ENCODE peak calls at places on chromosomes 12 and 14, in eight cellular contexts. G is retinal pigment epithelial cell, H is stomach, D is OCI-LY7, W is endothelial cell of umbilical vein, C is Calu3, J is GM10248, Q is astrocyte of the cerebellum. S is an unnamed sample.
A peak's percentile ranks its signal among the peaks of the same experiment; 100 is the strongest.

GRCh38 chr14:86796221-86797074 is 1196.5 kb downstream of the GALC start:
- DNase-seq in Q (no peak), W (no peak), J (no peak), G (no peak), D (no peak), C (no peak), H (no peak), S (no peak)

GRCh38 chr12:45705404-45705803 is 24.1 kb upstream of the ARID2 start:
- DNase-seq in J (no peak), W (no peak), G (no peak), D (no peak), H (no peak), C (no peak), Q (no peak), S (no peak)

GRCh38 chr14:102229739-102230092 is 75.2 kb downstream of the MOK start:
- DNase-seq in W (no peak), G (no peak), H (no peak), J (no peak), Q (no peak), D (no peak), C (no peak), S (no peak)

GRCh38 chr14:61602733-61603077 is 92.6 kb upstream of the HIF1A start:
- DNase-seq in C (peak; percentile 36), G (peak; percentile 93), H (no peak), D (no peak), J (no peak), Q (no peak), W (no peak), S (no peak)

GRCh38 chr12:57243521-57244305 is 7.3 kb downstream of the STAC3 start:
- DNase-seq in W (peak; percentile 68), J (peak; percentile 82), H (peak; percentile 85), G (no peak), D (peak; percentile 87), C (peak; percentile 84), Q (peak; percentile 23), S (peak; percentile 71)

GRCh38 chr14:87995500-87996275 is 2.7 kb upstream of the GALC start:
- DNase-seq in Q (no peak), W (no peak), J (no peak), D (no peak), G (no peak), C (no peak), H (no peak), S (no peak)

GRCh38 chr14:22226381-22226780 is 362.6 kb downstream of the DAD1 start:
- DNase-seq in Q (no peak), C (peak; percentile 14), W (no peak), D (peak; percentile 27), G (no peak), J (no peak), H (no peak), S (no peak)

GRCh38 chr14:72423957-72424356 is 469.9 kb downstream of the DPF3 start:
- DNase-seq in W (no peak), Q (no peak), H (no peak), G (no peak), D (no peak), C (no peak), J (no peak), S (no peak)

GRCh38 chr12:118402251-118402650 is 25.9 kb downstream of the SUDS3 start:
- DNase-seq in G (no peak), Q (peak; percentile 41), D (no peak), H (no peak), J (no peak), W (peak; percentile 16), C (no peak), S (no peak)

GRCh38 chr12:63899396-63899795 is 54.9 kb downstream of the SRGAP1 start:
- DNase-seq in J (no peak), H (no peak), D (no peak), C (no peak), Q (no peak), W (no peak), G (no peak), S (no peak)

GRCh38 chr14:65164068-65164824 is 61.9 kb upstream of the MAX start:
- DNase-seq in C (peak; percentile 55), J (peak; percentile 56), Q (peak; percentile 62), G (no peak), W (peak; percentile 58), H (no peak), D (peak; percentile 79), S (no peak)

GRCh38 chr12:32499048-32499447 is 99.7 kb downstream of the FGD4 start:
- DNase-seq in D (no peak), J (no peak), H (peak; percentile 76), W (no peak), G (no peak), C (no peak), Q (no peak), S (no peak)

GRCh38 chr14:24279301-24280186 is 8.1 kb upstream of the RABGGTA start:
- DNase-seq in W (no peak), Q (no peak), J (peak; percentile 50), G (no peak), C (peak; percentile 53), H (no peak), D (peak; percentile 19), S (no peak)

GRCh38 chr12:62256408-62257079 is 3.7 kb upstream of the USP15 start:
- DNase-seq in Q (no peak), D (no peak), C (no peak), H (no peak), J (no peak), W (peak; percentile 33), G (no peak), S (peak; percentile 48)

GRCh38 chr12:24879644-24880043 is 69.3 kb downstream of the BCAT1 start:
- DNase-seq in G (peak; percentile 53), Q (no peak), J (no peak), H (no peak), C (no peak), D (no peak), W (no peak), S (no peak)

GRCh38 chr12:31853520-31853919 is 105.7 kb upstream of the RESF1 start:
- DNase-seq in Q (no peak), C (no peak), H (no peak), D (no peak), W (no peak), G (no peak), J (no peak), S (no peak)

GRCh38 chr12:10154145-10154496 is 17.8 kb downstream of the OLR1 start:
- DNase-seq in D (no peak), C (no peak), J (no peak), G (no peak), Q (no peak), W (no peak), H (no peak), S (no peak)

GRCh38 chr12:47894068-47894467 is 10.7 kb downstream of the VDR start:
- DNase-seq in C (no peak), J (no peak), G (no peak), H (no peak), W (no peak), D (peak; percentile 61), Q (no peak), S (no peak)
- TF ChIP-seq CTCF in C (no peak), J (no peak), G (no peak), H (no peak), W (no peak), D (no peak), Q (no peak), S (no peak)

GRCh38 chr12:3680919-3681594 is 71.9 kb downstream of the CRACR2A start:
- DNase-seq in W (peak; percentile 61), J (no peak), C (peak; percentile 38), D (no peak), G (no peak), Q (no peak), H (peak; percentile 64), S (no peak)
- TF ChIP-seq CTCF in W (peak; percentile 66), J (no peak), C (no peak), D (no peak), G (peak; percentile 47), Q (no peak), H (no peak), S (no peak)

GRCh38 chr12:108515916-108516315 is 839 bp downstream of the FICD start:
- DNase-seq in C (no peak), J (no peak), G (no peak), Q (no peak), H (no peak), W (peak; percentile 7), D (peak; percentile 18), S (no peak)

GRCh38 chr12:108514468-108514972 is 557 bp upstream of the FICD start:
- DNase-seq in D (no peak), J (no peak), C (no peak), H (no peak), W (no peak), Q (no peak), G (no peak), S (no peak)

GRCh38 chr12:108516511-108517275 is 1.6 kb downstream of the FICD start:
- DNase-seq in G (no peak), W (peak; percentile 7), J (no peak), C (no peak), D (peak; percentile 36), Q (no peak), H (no peak), S (no peak)

GRCh38 chr12:108517288-108518100 is 2.4 kb downstream of the FICD start:
- DNase-seq in D (no peak), H (no peak), Q (no peak), G (no peak), J (no peak), W (no peak), C (no peak), S (no peak)

DNA sequence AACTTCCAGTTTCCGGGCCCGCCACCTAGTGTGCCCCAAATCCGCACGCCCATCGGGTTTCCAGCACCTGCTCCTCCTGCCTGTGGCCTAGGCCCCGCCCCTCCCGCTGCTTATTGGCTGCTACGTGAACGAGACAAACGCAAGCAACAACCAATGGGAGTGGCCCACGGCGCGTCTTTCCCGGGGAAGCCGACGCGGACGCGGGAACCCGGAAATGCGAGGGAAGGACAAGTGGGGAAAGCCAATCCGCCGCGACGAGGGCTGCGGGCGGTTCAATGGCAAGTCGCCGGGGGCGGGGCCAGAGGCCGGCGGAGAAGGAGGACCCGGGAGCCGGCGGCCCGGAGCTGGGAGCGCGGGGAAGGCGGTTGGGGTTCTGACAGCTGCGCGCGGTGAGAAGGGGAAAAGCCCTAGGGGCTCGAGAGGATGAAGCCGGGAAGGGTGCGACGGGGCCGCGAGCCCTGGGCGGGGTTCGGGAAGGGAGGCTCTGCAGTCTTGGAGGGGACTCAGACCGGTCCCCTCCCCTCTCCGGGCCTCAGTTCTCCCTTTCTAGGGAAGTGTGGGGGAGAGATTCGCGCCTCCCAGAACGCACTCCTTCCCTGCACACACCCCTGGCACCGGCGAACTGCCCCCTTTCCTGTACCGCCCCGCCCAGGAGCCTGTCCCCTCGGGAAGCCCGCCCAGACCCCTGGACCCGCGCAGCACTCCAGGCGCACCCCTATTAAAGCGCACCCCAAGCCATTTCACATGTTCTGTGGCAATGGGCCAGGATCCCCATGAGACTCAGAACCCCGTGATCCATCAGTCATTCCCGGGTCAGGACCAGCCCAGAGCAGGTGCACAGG is at the start of gene FICD:
- DNase-seq in W (peak; percentile 99), Q (peak; percentile 96), D (peak; percentile 99), C (peak; percentile 100), J (peak; percentile 96), G (peak; percentile 92), H (peak; percentile 100), S (peak; percentile 99)
- TF ChIP-seq CTCF in W (no peak), Q (no peak), D (no peak), C (no peak), J (no peak), G (no peak), H (no peak), S (no peak)

DNA sequence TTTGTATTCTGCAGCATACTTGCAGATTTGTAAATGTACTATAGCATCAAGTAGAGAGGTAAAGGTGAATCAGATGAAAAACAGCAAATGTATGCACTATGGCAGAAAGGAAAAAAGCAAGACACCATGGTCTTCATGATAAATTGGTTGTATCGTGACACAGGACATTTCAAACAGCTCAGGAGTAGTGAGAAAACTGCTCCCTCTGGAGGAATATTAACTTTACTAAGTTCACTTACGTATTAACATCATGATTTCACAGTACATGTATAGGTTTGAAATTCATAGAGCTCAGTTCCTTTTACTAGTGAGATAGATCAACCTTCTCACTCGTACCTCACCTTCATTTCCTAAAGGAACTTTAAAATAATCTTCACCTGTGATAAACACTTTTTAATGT is 6.5 kb downstream of the MBIP start:
- DNase-seq in D (no peak), W (no peak), H (no peak), C (no peak), Q (no peak), G (no peak), J (no peak), S (no peak)
- TF ChIP-seq CTCF in D (peak; percentile 42), W (no peak), H (no peak), C (no peak), Q (no peak), G (no peak), J (no peak), S (no peak)